ENCODE peak calls at places on chromosomes 3 and 15, in six cellular contexts. A, X, B, U, H and R are unnamed samples.

GRCh38 chr3:98901032-98901464 is 447 bp downstream of the DCBLD2 start:
- ATAC-seq in U (peak; percentile 74), X (peak; percentile 38), A (peak; percentile 71), B (peak; percentile 76), H (peak; percentile 50), R (peak; percentile 43)

GRCh38 chr15:71153823-71154524 is 38.7 kb downstream of the THSD4 start:
- ATAC-seq in H (peak; percentile 86), U (no peak), B (no peak), X (peak; percentile 21), A (no peak), R (no peak)

GRCh38 chr15:71691700-71692417 is 118.5 kb upstream of the NR2E3 start:
- ATAC-seq in B (peak; percentile 79), U (peak; percentile 75), H (peak; percentile 37), A (peak; percentile 65), X (no peak), R (peak; percentile 24)

GRCh38 chr3:138054057-138054456 is 44.1 kb downstream of the CLDN18 start:
- ATAC-seq in U (no peak), B (no peak), A (no peak), X (no peak), H (no peak), R (no peak)

GRCh38 chr3:14531856-14532395 is 8.2 kb downstream of the GRIP2 start:
- ATAC-seq in B (no peak), H (peak; percentile 14), A (no peak), X (no peak), U (no peak), R (no peak)

GRCh38 chr15:58717357-58717756 is 32.1 kb downstream of the ADAM10 start:
- ATAC-seq in H (no peak), U (no peak), X (no peak), B (no peak), A (no peak), R (no peak)

GRCh38 chr3:66444146-66444644 is 56.6 kb downstream of the LRIG1 start:
- ATAC-seq in U (no peak), A (no peak), B (no peak), X (no peak), H (no peak), R (no peak)

GRCh38 chr3:39433642-39434041 is 27.1 kb downstream of the RPSA start:
- ATAC-seq in U (peak; percentile 77), H (no peak), X (no peak), A (peak; percentile 53), B (peak; percentile 76), R (no peak)

GRCh38 chr3:10193692-10194327 is 29.1 kb downstream of the IRAK2 start:
- ATAC-seq in A (no peak), U (no peak), H (no peak), B (no peak), X (no peak), R (no peak)

GRCh38 chr3:195179782-195180489 is 91.0 kb downstream of the XXYLT1 start:
- ATAC-seq in A (no peak), X (no peak), B (peak; percentile 12), U (no peak), H (peak; percentile 23), R (no peak)

GRCh38 chr3:45631486-45631885 is 36.9 kb downstream of the LIMD1 start:
- ATAC-seq in X (peak; percentile 51), A (peak; percentile 6), H (no peak), B (peak; percentile 54), U (peak; percentile 78), R (no peak)

GRCh38 chr15:81853349-81853748 is 192.5 kb downstream of the MEX3B start:
- ATAC-seq in H (no peak), U (no peak), B (no peak), X (no peak), A (no peak), R (no peak)

GRCh38 chr3:155766206-155766605 is 21.3 kb upstream of the PLCH1 start:
- ATAC-seq in H (no peak), U (no peak), B (no peak), A (no peak), X (peak; percentile 58), R (peak; percentile 54)

GRCh38 chr15:91268510-91268909 is 168.5 kb downstream of the SV2B start:
- ATAC-seq in B (no peak), X (peak; percentile 48), H (no peak), U (no peak), A (peak; percentile 53), R (no peak)

GRCh38 chr3:42685363-42685881 is at the start of gene KLHL40:
- ATAC-seq in U (no peak), X (no peak), A (no peak), H (peak; percentile 72), B (no peak), R (no peak)

GRCh38 chr3:124619887-124620599 is 110.2 kb upstream of the UMPS start:
- ATAC-seq in X (peak; percentile 60), U (peak; percentile 34), A (no peak), B (no peak), H (no peak), R (no peak)

GRCh38 chr3:42099020-42099765 is 8.0 kb downstream of the TRAK1 start:
- ATAC-seq in A (peak; percentile 12), B (no peak), U (no peak), X (no peak), H (no peak), R (peak; percentile 9)

GRCh38 chr3:180947761-180948390 is 35.4 kb downstream of the FXR1 start:
- ATAC-seq in A (no peak), H (no peak), X (no peak), U (no peak), B (no peak), R (no peak)

GRCh38 chr15:57885435-57885834 is 178.9 kb downstream of the POLR2M start:
- ATAC-seq in H (no peak), U (peak; percentile 64), X (no peak), A (no peak), B (no peak), R (no peak)

GRCh38 chr3:98612996-98613517 is 19.6 kb upstream of the CPOX start:
- ATAC-seq in B (peak; percentile 50), A (no peak), X (no peak), H (no peak), U (peak; percentile 40), R (no peak)

GRCh38 chr3:31407665-31408064 is 125.1 kb upstream of the STT3B start:
- ATAC-seq in U (no peak), X (no peak), H (no peak), A (no peak), B (no peak), R (no peak)

GRCh38 chr15:57198654-57199241 is 177.6 kb upstream of the CGNL1 start:
- ATAC-seq in A (peak; percentile 82), U (peak; percentile 75), X (no peak), H (no peak), B (peak; percentile 85), R (peak; percentile 44)

GRCh38 chr3:141960731-141961130 is 84.3 kb downstream of the ATP1B3 start:
- ATAC-seq in A (no peak), U (peak; percentile 27), H (no peak), X (no peak), B (peak; percentile 57), R (no peak)

GRCh38 chr3:108403198-108403597 is 106.8 kb downstream of the HHLA2 start:
- ATAC-seq in H (no peak), B (no peak), U (peak; percentile 65), A (peak; percentile 40), X (no peak), R (no peak)

GRCh38 chr15:35306361-35306981 is 221.4 kb upstream of the NANOGP8 start:
- ATAC-seq in A (peak; percentile 84), X (no peak), B (peak; percentile 43), H (no peak), U (peak; percentile 92), R (peak; percentile 83)

GRCh38 chr3:183094711-183095110 is 4.6 kb downstream of the MCCC1 start:
- ATAC-seq in B (peak; percentile 28), A (no peak), H (no peak), U (no peak), X (no peak), R (peak; percentile 53)